ENCODE peak calls at places on chromosomes 4 and X, in nine cellular contexts. I is COLO829; V is Caki2; N is breast epithelium; M is endodermal cell; R is stimulated activated CD4-positive, alpha-beta T cell treated with anti-CD3 and anti-CD28 coated beads, Interleukin-15, amount 100 ng/mL, for 1 hour; P is nucleus accumbens; U is activated CD4-positive, CD25-positive, alpha-beta regulatory T cell; W is NCI-H2171 treated with DMSO at 0.1 percent for 48 hours. B is an unnamed sample.

GRCh38 chr4:3799496-3799895 is 33.3 kb downstream of the ADRA2C start:
- DNase-seq in I (no peak), V (no peak), N (no peak), M (no peak), R (no peak), P (no peak), U (no peak), W (no peak), B (no peak)

GRCh38 chr4:19309365-19309764 is 942.3 kb upstream of the SLIT2 start:
- DNase-seq in I (peak), V (no peak), N (no peak), M (no peak), R (no peak), P (no peak), U (no peak), W (peak), B (no peak)

GRCh38 chrX:18075603-18076002 is 145.1 kb downstream of the BEND2 start:
- DNase-seq in I (no peak), V (no peak), N (no peak), M (peak), R (no peak), P (no peak), U (no peak), W (peak), B (no peak)

GRCh38 chr4:52718123-52718522 is 33.1 kb downstream of the ERVMER34-1 start:
- DNase-seq in I (no peak), V (no peak), N (no peak), M (no peak), R (no peak), P (no peak), U (no peak), W (no peak), B (no peak)

GRCh38 chrX:21479695-21480280 is 105.6 kb downstream of the CNKSR2 start:
- DNase-seq in I (peak), V (peak), N (no peak), M (peak), R (no peak), P (no peak), U (no peak), W (peak), B (no peak)

GRCh38 chr4:100828986-100829685 is 311.3 kb upstream of the EMCN start:
- DNase-seq in I (no peak), V (no peak), N (no peak), M (no peak), R (no peak), P (no peak), U (no peak), W (no peak), B (no peak)

GRCh38 chr4:20528508-20528907 is 171.8 kb upstream of the PACRGL start:
- DNase-seq in I (no peak), V (no peak), N (no peak), M (no peak), R (no peak), P (no peak), U (no peak), W (no peak), B (no peak)

GRCh38 chr4:54550415-54551171 is 107.2 kb upstream of the KIT start:
- DNase-seq in I (no peak), V (no peak), N (no peak), M (no peak), R (no peak), P (no peak), U (no peak), W (no peak), B (no peak)

GRCh38 chrX:16807976-16808542 is 21.8 kb downstream of the TXLNG start:
- DNase-seq in I (no peak), V (no peak), N (no peak), M (no peak), R (no peak), P (no peak), U (no peak), W (no peak), B (no peak)